ENCODE peak calls at places on chromosomes 12 and 14, in four cellular contexts. One of them, this sample, is unnamed. For H3K9me2, the result is how much of the 10 kb centered on the place peaks cover.

GRCh38 chr14:85475113-85475512 is 54.8 kb upstream of the FLRT2 start:
- DNase-seq in GM23248: peak
- DNase-seq in PC-3: no peak
- DNase-seq in hepatocyte: no peak
- DNase-seq in this sample: no peak

GRCh38 chr12:12398026-12398859 is 41.4 kb downstream of the BORCS5 start:
- DNase-seq in GM23248: peak
- DNase-seq in hepatocyte: peak
- DNase-seq in PC-3: peak
- DNase-seq in this sample: no peak

GRCh38 chr14:76904740-76905569 is 78.7 kb downstream of the LRRC74A start:
- DNase-seq in PC-3: peak
- DNase-seq in hepatocyte: peak
- DNase-seq in GM23248: peak
- DNase-seq in this sample: peak

GRCh38 chr12:121782616-121782966 is 10.9 kb downstream of the RHOF start:
- DNase-seq in GM23248: no peak
- DNase-seq in hepatocyte: no peak
- DNase-seq in PC-3: no peak
- DNase-seq in this sample: no peak

GRCh38 chr12:120247621-120248030 is 17.9 kb downstream of the PXN start:
- DNase-seq in PC-3: peak
- DNase-seq in GM23248: peak
- DNase-seq in hepatocyte: no peak
- DNase-seq in this sample: no peak

GRCh38 chr14:88934231-88934898 is 109.9 kb downstream of the TTC8 start:
- DNase-seq in GM23248: peak
- DNase-seq in PC-3: no peak
- DNase-seq in hepatocyte: no peak
- DNase-seq in this sample: no peak

GRCh38 chr12:115405471-115405860 is 721.5 kb upstream of the TBX3 start:
- DNase-seq in GM23248: no peak
- DNase-seq in hepatocyte: no peak
- DNase-seq in PC-3: no peak
- DNase-seq in this sample: no peak

GRCh38 chr14:100306506-100307214 is 416 bp upstream of the SLC25A29 start:
- DNase-seq in PC-3: peak
- DNase-seq in GM23248: peak
- DNase-seq in hepatocyte: peak
- DNase-seq in this sample: peak

GRCh38 chr12:129701536-129702165 is 202.2 kb downstream of the TMEM132D start:
- DNase-seq in PC-3: no peak
- DNase-seq in GM23248: no peak
- DNase-seq in hepatocyte: no peak
- DNase-seq in this sample: no peak

GRCh38 chr12:132329036-132329738 is at the start of gene GALNT9:
- DNase-seq in hepatocyte: peak
- DNase-seq in GM23248: peak
- DNase-seq in PC-3: no peak
- DNase-seq in this sample: no peak

GRCh38 chr12:76571256-76571655 is 11.7 kb upstream of the OSBPL8 start:
- DNase-seq in hepatocyte: no peak
- DNase-seq in GM23248: peak
- DNase-seq in PC-3: no peak
- DNase-seq in this sample: no peak

GRCh38 chr12:63930971-63931370 is 86.5 kb downstream of the SRGAP1 start:
- DNase-seq in GM23248: peak
- DNase-seq in PC-3: no peak
- DNase-seq in hepatocyte: no peak
- DNase-seq in this sample: no peak

GRCh38 chr14:102645746-102646440 is 53.4 kb downstream of the RCOR1 start:
- DNase-seq in hepatocyte: no peak
- DNase-seq in PC-3: no peak
- DNase-seq in GM23248: peak
- DNase-seq in this sample: peak

GRCh38 chr14:104972301-104973211 is 5.6 kb downstream of the AHNAK2 start:
- DNase-seq in hepatocyte: peak
- DNase-seq in GM23248: peak
- DNase-seq in PC-3: peak
- DNase-seq in this sample: no peak

GRCh38 chr14:95300002-95300696 is 19.6 kb downstream of the CLMN start:
- DNase-seq in hepatocyte: no peak
- DNase-seq in PC-3: no peak
- DNase-seq in GM23248: no peak
- DNase-seq in this sample: peak

GRCh38 chr14:22664261-22664660 is 20.1 kb upstream of the OR6J1 start:
- DNase-seq in hepatocyte: peak
- DNase-seq in PC-3: no peak
- DNase-seq in GM23248: no peak
- DNase-seq in this sample: no peak

GRCh38 chr12:65867428-65867827 is 43.1 kb downstream of the HMGA2 start:
- DNase-seq in hepatocyte: no peak
- DNase-seq in GM23248: peak
- DNase-seq in PC-3: peak
- DNase-seq in this sample: no peak

GRCh38 chr14:70188292-70188607 is 501 bp downstream of the SLC8A3 start:
- DNase-seq in hepatocyte: no peak
- DNase-seq in GM23248: peak
- DNase-seq in PC-3: no peak
- DNase-seq in this sample: no peak

GRCh38 chr14:65594153-65594881 is 181.8 kb downstream of the FUT8 start:
- DNase-seq in PC-3: peak
- DNase-seq in hepatocyte: peak
- DNase-seq in GM23248: no peak
- DNase-seq in this sample: no peak

GRCh38 chr14:68683326-68683725 is 109.5 kb downstream of the ZFP36L1 start:
- DNase-seq in PC-3: peak
- DNase-seq in hepatocyte: no peak
- DNase-seq in GM23248: peak
- DNase-seq in this sample: no peak

GRCh38 chr12:61365001-61365400 is 895.2 kb upstream of the USP15 start:
- DNase-seq in GM23248: no peak
- DNase-seq in hepatocyte: no peak
- DNase-seq in PC-3: no peak
- DNase-seq in this sample: no peak
- H3K9me2 ChIP-seq in GM23248: under half
- H3K9me2 ChIP-seq in hepatocyte: under half
- H3K9me2 ChIP-seq in PC-3: under half
- H3K9me2 ChIP-seq in this sample: under half

GRCh38 chr14:98462908-98463307 is 809.1 kb downstream of the BCL11B start:
- DNase-seq in hepatocyte: no peak
- DNase-seq in GM23248: no peak
- DNase-seq in PC-3: no peak
- DNase-seq in this sample: no peak

DNA sequence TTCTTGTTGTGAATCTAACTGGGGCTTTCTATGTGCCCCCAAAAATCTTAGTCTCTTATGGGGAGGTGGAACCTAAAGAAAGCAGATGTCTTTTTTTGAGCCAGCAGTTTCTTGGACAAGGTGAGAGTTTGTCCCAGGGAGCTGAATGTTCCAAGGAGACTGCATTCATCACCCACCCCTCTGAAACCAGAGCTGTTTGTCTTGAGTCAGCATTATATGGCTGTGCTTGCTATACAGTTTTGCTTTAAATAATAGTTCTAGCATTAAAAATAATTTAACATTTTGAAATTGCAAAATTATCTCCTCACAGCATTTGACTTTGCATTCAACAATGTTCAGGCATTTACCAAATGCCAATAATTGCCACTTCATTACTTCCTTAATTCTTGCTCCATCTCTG is 813.3 kb downstream of the BCL11B start:
- DNase-seq in PC-3: no peak
- DNase-seq in hepatocyte: no peak
- DNase-seq in GM23248: no peak
- DNase-seq in this sample: no peak
- H3K9me2 ChIP-seq in PC-3: under half
- H3K9me2 ChIP-seq in hepatocyte: under half
- H3K9me2 ChIP-seq in GM23248: under half
- H3K9me2 ChIP-seq in this sample: under half

GRCh38 chr12:62781136-62781880 is 153.6 kb downstream of the PPM1H start:
- DNase-seq in hepatocyte: no peak
- DNase-seq in GM23248: no peak
- DNase-seq in PC-3: no peak
- DNase-seq in this sample: no peak

GRCh38 chr12:62778187-62778586 is 156.8 kb downstream of the PPM1H start:
- DNase-seq in GM23248: no peak
- DNase-seq in PC-3: no peak
- DNase-seq in hepatocyte: no peak
- DNase-seq in this sample: no peak

GRCh38 chr12:62776575-62776974 is 158.4 kb downstream of the PPM1H start:
- DNase-seq in hepatocyte: no peak
- DNase-seq in PC-3: no peak
- DNase-seq in GM23248: no peak
- DNase-seq in this sample: no peak

GRCh38 chr12:62776997-62777396 is 158.0 kb downstream of the PPM1H start:
- DNase-seq in PC-3: no peak
- DNase-seq in GM23248: no peak
- DNase-seq in hepatocyte: peak
- DNase-seq in this sample: no peak

DNA sequence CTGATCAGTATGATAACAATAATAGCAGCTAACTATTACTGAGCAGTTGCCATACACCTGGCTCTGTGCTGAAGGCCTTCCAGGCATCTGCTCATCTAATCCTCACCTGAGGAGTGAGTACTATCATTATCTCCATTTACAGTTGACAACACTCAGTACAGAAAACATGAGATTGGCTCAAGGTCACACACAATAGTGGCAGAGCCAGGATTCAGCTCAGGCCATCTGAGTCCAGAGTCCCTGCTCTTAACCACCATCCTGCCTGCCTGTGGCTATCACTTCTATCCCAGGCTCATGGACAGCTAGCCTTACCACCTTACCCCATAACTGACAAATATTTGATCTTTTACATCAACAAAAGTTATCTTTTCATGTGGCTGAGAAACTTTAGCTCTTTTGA is 155.5 kb downstream of the PPM1H start:
- DNase-seq in PC-3: no peak
- DNase-seq in hepatocyte: no peak
- DNase-seq in GM23248: no peak
- DNase-seq in this sample: no peak
- H3K9me2 ChIP-seq in PC-3: under half
- H3K9me2 ChIP-seq in hepatocyte: under half
- H3K9me2 ChIP-seq in GM23248: under half
- H3K9me2 ChIP-seq in this sample: under half

GRCh38 chr14:24956104-24956503 is 93.8 kb downstream of the STXBP6 start:
- DNase-seq in hepatocyte: no peak
- DNase-seq in PC-3: no peak
- DNase-seq in GM23248: no peak
- DNase-seq in this sample: no peak
- H3K9me2 ChIP-seq in hepatocyte: under half
- H3K9me2 ChIP-seq in PC-3: under half
- H3K9me2 ChIP-seq in GM23248: under half
- H3K9me2 ChIP-seq in this sample: under half

DNA sequence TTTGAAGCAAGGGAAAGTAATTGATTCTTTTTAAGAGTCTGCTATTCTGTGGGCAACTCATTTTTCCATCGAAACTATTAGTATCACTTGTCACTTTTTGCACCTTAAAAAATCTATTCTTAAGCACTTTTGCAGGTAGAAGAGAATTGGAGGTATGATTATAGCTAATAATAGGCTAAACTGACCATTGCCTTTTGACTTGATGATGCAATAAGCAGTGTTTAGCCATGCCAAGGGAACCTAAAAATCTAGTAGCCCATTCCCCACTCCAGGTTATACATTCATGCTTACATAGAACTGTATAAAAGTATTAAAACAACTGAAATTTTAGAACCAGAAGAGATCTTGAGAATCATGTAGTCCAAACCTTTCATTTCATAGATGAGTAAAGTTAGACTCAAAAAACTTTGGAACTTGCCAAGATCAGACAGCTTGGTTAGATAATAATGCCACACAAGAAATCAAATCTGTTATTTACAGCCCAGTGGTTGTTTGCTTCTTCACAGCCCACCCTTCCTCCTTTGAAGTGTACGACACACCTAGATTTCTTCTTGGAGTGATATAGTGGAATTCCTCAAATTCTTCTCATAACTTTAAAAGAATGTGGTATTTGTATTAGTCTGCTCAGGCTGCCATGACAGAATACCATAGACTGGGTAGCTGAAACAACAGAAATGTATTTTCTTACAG is 21.7 kb upstream of the GARIN2 start:
- DNase-seq in hepatocyte: no peak
- DNase-seq in GM23248: peak
- DNase-seq in PC-3: peak
- DNase-seq in this sample: no peak
- H3K9me2 ChIP-seq in hepatocyte: under half
- H3K9me2 ChIP-seq in GM23248: under half
- H3K9me2 ChIP-seq in PC-3: under half
- H3K9me2 ChIP-seq in this sample: under half

GRCh38 chr12:71828813-71829212 is 10.7 kb upstream of the TBC1D15 start:
- DNase-seq in PC-3: no peak
- DNase-seq in GM23248: no peak
- DNase-seq in hepatocyte: no peak
- DNase-seq in this sample: no peak
- H3K9me2 ChIP-seq in PC-3: under half
- H3K9me2 ChIP-seq in GM23248: under half
- H3K9me2 ChIP-seq in hepatocyte: under half
- H3K9me2 ChIP-seq in this sample: under half

GRCh38 chr12:80834724-80835123 is 103.0 kb downstream of the LIN7A start:
- DNase-seq in GM23248: no peak
- DNase-seq in hepatocyte: no peak
- DNase-seq in PC-3: no peak
- DNase-seq in this sample: no peak

GRCh38 chr12:80838024-80838658 is 99.6 kb downstream of the LIN7A start:
- DNase-seq in GM23248: no peak
- DNase-seq in PC-3: no peak
- DNase-seq in hepatocyte: peak
- DNase-seq in this sample: no peak

GRCh38 chr12:80838708-80839107 is 99.0 kb downstream of the LIN7A start:
- DNase-seq in PC-3: no peak
- DNase-seq in GM23248: peak
- DNase-seq in hepatocyte: no peak
- DNase-seq in this sample: no peak

GRCh38 chr12:80837342-80837978 is 100.3 kb downstream of the LIN7A start:
- DNase-seq in GM23248: peak
- DNase-seq in hepatocyte: peak
- DNase-seq in PC-3: peak
- DNase-seq in this sample: peak
- H3K9me2 ChIP-seq in GM23248: under half
- H3K9me2 ChIP-seq in hepatocyte: under half
- H3K9me2 ChIP-seq in PC-3: under half
- H3K9me2 ChIP-seq in this sample: under half